ENCODE peak calls at places on chromosomes 12 and 14, in five cellular contexts. H is neuronal stem cell, B is IMR-90, D is H1, V is mesenchymal stem cell. L is an unnamed sample.

GRCh38 chr12:111443586-111443985 is 37.9 kb downstream of the SH2B3 start:
- DNase-seq in D (no peak), H (no peak), V (peak), B (peak), L (peak)

GRCh38 chr14:59225281-59225680 is 36.8 kb downstream of the DAAM1 start:
- DNase-seq in D (no peak), H (no peak), V (no peak), B (no peak), L (no peak)

GRCh38 chr14:36747411-36748184 is 85.9 kb downstream of the PAX9 start:
- DNase-seq in V (peak), D (no peak), H (no peak), B (no peak), L (no peak)

GRCh38 chr14:94237983-94238382 is 55.1 kb downstream of the SERPINA10 start:
- DNase-seq in H (no peak), B (no peak), D (no peak), V (no peak), L (no peak)

GRCh38 chr12:90253674-90254181 is 545.1 kb upstream of the ATP2B1 start:
- DNase-seq in B (peak), D (no peak), H (no peak), V (peak), L (peak)

GRCh38 chr12:4274396-4274959 is 916 bp downstream of the CCND2 start:
- DNase-seq in B (no peak), V (peak), H (no peak), D (peak), L (no peak)

GRCh38 chr12:91926810-91927209 is 218.8 kb downstream of the BTG1 start:
- DNase-seq in B (peak), H (no peak), V (peak), D (no peak), L (no peak)

GRCh38 chr14:33359288-33359881 is 420.7 kb downstream of the NPAS3 start:
- DNase-seq in D (no peak), H (no peak), B (no peak), V (peak), L (no peak)

GRCh38 chr14:21191809-21192446 is 36.1 kb upstream of the OR5AU1 start:
- DNase-seq in V (peak), D (peak), H (peak), B (no peak), L (peak)

GRCh38 chr12:11580125-11580751 is 69.2 kb upstream of the ETV6 start:
- DNase-seq in V (peak), D (no peak), B (peak), H (no peak), L (peak)

GRCh38 chr12:2198088-2198501 is 145.3 kb downstream of the CACNA1C start:
- DNase-seq in B (peak), D (peak), H (peak), V (peak), L (peak)

GRCh38 chr14:55220230-55220629 is 28.8 kb upstream of the DLGAP5 start:
- DNase-seq in V (no peak), H (no peak), B (no peak), D (no peak), L (no peak)

GRCh38 chr14:64249363-64249762 is 44.8 kb downstream of the ESR2 start:
- DNase-seq in V (no peak), D (no peak), H (no peak), B (no peak), L (no peak)

GRCh38 chr12:24943947-24944597 is 4.8 kb downstream of the BCAT1 start:
- DNase-seq in D (no peak), H (no peak), B (peak), V (peak), L (peak)

GRCh38 chr12:3901116-3901515 is 27.9 kb upstream of the PARP11 start:
- DNase-seq in V (no peak), B (no peak), D (no peak), H (no peak), L (no peak)

GRCh38 chr12:109098671-109099070 is 1.3 kb downstream of the UNG start:
- DNase-seq in B (no peak), H (no peak), V (no peak), D (no peak), L (no peak)

GRCh38 chr12:2498961-2499500 is 295.7 kb upstream of the FKBP4 start:
- DNase-seq in V (no peak), H (no peak), B (no peak), D (no peak), L (no peak)

GRCh38 chr12:79615596-79616560 is 74.9 kb downstream of the PAWR start:
- DNase-seq in H (no peak), B (no peak), D (no peak), V (no peak), L (no peak)

GRCh38 chr12:75844985-75845384 is 186.6 kb downstream of the PHLDA1 start:
- DNase-seq in H (no peak), B (no peak), D (no peak), V (no peak), L (no peak)

GRCh38 chr14:68795602-68796417 is 2.9 kb upstream of the ZFP36L1 start:
- DNase-seq in H (no peak), D (peak), B (peak), V (peak), L (peak)

GRCh38 chr14:75981426-75981825 is 369 bp downstream of the TGFB3 start:
- DNase-seq in H (peak), D (peak), V (no peak), B (no peak), L (no peak)

GRCh38 chr12:105814283-105814682 is 324.5 kb downstream of the NUAK1 start:
- DNase-seq in D (no peak), H (peak), V (no peak), B (no peak), L (no peak)

GRCh38 chr14:50364792-50365191 is 31.9 kb downstream of the CDKL1 start:
- DNase-seq in H (no peak), B (no peak), V (no peak), D (no peak), L (no peak)

GRCh38 chr12:30151831-30152230 is 368.1 kb upstream of the TMTC1 start:
- DNase-seq in D (no peak), V (no peak), H (no peak), B (no peak), L (no peak)

GRCh38 chr12:78863482-78864427 is 819 bp upstream of the SYT1 start:
- DNase-seq in V (peak), H (peak), D (peak), B (peak), L (peak)

GRCh38 chr14:80535171-80535570 is 323.9 kb upstream of the DIO2 start:
- DNase-seq in D (no peak), B (no peak), H (no peak), V (no peak), L (no peak)

GRCh38 chr14:65229431-65230286 is 127.3 kb upstream of the MAX start:
- DNase-seq in B (no peak), H (peak), V (peak), D (peak), L (no peak)

GRCh38 chr14:100749967-100750597 is 23.4 kb downstream of the DLK1 start:
- DNase-seq in B (no peak), H (no peak), V (no peak), D (no peak), L (no peak)

GRCh38 chr12:94586589-94587259 is 63.6 kb downstream of the TMCC3 start:
- DNase-seq in D (no peak), V (no peak), H (no peak), B (no peak), L (no peak)

GRCh38 chr12:104567832-104568490 is 111.2 kb downstream of the CHST11 start:
- DNase-seq in B (no peak), V (no peak), H (no peak), D (no peak), L (no peak)

GRCh38 chr14:99327458-99328250 is 55.7 kb upstream of the BCL11B start:
- DNase-seq in D (peak), B (no peak), H (no peak), V (no peak), L (peak)

GRCh38 chr12:101749657-101750056 is 10.4 kb upstream of the SYCP3 start:
- DNase-seq in D (no peak), H (no peak), V (no peak), B (no peak), L (no peak)

GRCh38 chr14:100840286-100840685 is 14.4 kb downstream of the MEG3 start:
- DNase-seq in B (no peak), D (peak), H (peak), V (no peak), L (no peak)

GRCh38 chr14:90788031-90788430 is 28.2 kb downstream of the TTC7B start:
- DNase-seq in B (no peak), H (no peak), D (no peak), V (no peak), L (no peak)

GRCh38 chr14:100623557-100623956 is 36.3 kb upstream of the BEGAIN start:
- DNase-seq in D (no peak), B (no peak), V (no peak), H (no peak), L (no peak)

GRCh38 chr12:101086490-101086889 is 123.5 kb downstream of the SLC5A8 start:
- DNase-seq in V (peak), H (no peak), B (peak), D (no peak), L (no peak)

GRCh38 chr14:33836895-33837577 is 113.8 kb downstream of the EGLN3 start:
- DNase-seq in H (no peak), B (no peak), D (no peak), V (no peak), L (no peak)

GRCh38 chr12:7787574-7788315 is 1.5 kb upstream of the NANOG start:
- DNase-seq in B (no peak), V (no peak), D (peak), H (no peak), L (no peak)
- H2BK5ac ChIP-seq in B (no peak), V (no peak), D (peak), H (no peak), L (no peak)

GRCh38 chr12:127886821-127887220 is 380.1 kb upstream of the TMEM132C start:
- DNase-seq in D (no peak), B (no peak), H (no peak), V (no peak), L (no peak)
- H4K8ac ChIP-seq in D (no peak), B (no peak), H (no peak), V (no peak), L (no peak)

DNA sequence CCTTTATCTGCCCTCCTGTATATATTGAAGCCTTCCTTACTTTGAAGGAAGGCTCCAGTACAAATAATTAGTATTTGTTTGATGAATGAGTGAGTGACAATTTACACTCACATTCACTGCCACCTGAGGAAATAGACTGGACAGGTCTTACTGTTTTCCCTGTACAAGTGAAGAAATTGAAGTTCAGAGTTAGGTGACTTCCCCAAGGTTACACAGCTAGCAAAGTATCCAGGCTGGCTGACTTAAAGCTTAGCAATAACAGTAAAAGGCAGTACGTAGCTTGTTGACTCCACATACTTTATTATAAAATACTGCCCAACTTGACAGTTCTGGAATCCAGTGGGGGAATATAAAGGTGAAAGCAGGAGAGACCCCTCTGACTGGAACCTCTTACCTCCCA is 2.6 kb upstream of the KRT18 start:
- DNase-seq in B (no peak), D (no peak), H (no peak), V (peak), L (peak)
- H2BK5ac ChIP-seq in B (no peak), D (peak), H (no peak), V (peak), L (peak)

DNA sequence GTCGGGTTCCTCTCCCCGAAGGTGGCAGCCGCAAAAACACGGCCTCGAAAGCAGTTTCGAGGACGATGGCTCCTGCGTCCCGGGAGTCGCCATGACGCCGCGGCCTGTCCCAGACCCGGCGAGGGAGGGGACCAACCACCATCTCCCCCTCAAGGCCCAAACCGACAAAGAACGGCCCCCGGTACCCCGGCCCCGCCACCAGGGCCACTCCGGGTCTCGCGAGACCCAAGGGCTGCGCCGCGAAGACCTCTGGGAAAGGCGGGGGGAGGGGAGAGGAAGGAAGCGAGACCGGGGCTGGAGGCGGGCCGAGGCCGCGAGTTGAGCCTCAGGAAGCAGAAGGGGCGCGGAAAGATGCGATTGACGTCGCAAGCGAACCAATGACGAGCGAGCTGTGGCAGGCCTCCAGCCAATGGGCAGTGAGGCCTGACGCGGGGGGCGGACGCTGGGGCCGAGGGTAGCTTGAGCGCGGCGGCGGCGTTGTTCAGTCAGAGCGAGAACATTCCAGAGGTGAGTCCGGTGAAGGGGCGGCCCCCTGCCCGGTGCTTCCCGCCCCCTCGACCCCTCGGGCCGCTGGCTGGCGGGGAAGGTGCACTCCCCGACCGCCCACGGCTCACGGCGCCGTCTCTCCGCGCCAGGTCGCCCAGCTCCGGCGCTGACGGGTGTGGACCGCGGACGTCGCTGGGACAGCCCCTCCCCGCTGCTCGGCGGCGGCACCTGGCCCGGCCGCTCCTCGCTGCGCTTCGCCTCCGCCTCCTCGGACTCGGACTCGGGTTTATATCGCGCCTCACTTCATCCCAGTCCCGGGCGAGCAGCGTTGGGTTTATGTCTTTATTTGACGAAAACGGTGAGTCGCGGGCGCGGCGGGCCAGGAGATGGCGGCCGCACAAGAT is at the start of gene EIF5:
- DNase-seq in H (peak), D (peak), B (peak), V (peak), L (peak)
- H4K8ac ChIP-seq in H (peak), D (peak), B (peak), V (peak), L (peak)

DNA sequence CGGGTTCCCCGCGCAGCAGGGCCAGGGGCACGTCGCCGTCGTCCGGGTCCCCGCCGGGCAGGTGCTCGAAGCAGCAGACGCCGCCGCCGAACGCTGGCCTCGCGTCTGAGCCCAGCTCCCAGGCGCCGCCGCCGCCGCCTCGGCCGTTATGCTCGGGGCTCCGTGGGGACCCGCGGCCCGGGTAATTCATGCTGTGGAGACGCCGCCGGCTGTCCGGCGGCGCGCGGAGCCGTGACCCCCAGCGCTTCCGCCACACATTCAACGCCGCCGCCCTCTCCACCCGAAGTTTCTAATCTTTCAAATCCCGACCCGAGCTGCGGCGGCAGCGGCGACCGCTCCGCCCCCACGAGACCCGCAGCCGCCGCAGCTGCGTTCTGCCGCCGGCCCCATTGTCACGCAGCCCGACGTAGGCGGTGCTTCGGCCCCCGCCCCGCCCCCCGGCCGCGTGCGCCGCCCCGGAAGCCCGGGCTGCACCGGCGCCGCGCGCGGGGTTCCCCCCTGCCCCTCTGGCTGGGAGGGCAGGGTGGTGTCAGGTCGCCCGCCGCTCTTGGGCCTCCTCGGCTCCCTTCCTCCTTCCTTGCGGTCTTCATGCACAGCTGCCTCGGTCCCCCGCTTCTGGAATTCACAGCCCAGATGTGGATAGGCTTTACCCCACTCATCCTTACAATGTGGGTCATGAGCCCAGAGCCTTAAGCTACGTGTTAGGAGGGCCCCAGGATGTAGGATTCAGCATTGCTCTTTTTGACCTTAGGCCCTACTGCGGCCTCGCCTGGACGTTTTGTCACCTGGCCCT is at the start of gene DDHD1:
- DNase-seq in H (peak), D (peak), V (peak), B (peak), L (peak)
- H2BK5ac ChIP-seq in H (peak), D (peak), V (no peak), B (peak), L (peak)

GRCh38 chr12:6336859-6337744 is 4.8 kb downstream of the TNFRSF1A start:
- DNase-seq in H (no peak), D (no peak), V (no peak), B (no peak), L (no peak)
- H4K8ac ChIP-seq in H (no peak), D (peak), V (peak), B (peak), L (peak)

DNA sequence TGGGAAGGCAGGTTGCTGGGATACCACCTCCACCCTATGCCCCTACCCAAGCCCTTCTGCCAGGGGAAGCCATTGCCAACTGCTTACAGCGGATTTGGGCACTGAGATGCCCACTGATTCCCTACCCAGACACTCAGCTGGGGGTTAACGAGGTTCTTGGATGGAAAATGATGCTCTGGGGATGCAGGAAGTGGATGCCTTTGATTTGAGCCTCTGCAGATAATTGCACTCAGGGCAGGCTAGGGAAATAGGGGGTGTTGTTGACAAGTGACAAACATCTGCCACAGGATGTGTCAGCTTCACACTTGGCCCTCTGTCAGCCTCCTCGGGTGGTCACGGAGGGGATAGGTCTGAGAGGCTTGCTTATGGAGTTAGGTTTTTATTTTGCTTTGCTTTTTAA is 57.4 kb downstream of the RPH3A start:
- DNase-seq in B (no peak), V (no peak), D (no peak), H (no peak), L (no peak)
- H2BK5ac ChIP-seq in B (no peak), V (no peak), D (no peak), H (no peak), L (no peak)

GRCh38 chr14:104596927-104597351 is 7.6 kb downstream of the TMEM179 start:
- DNase-seq in V (no peak), D (no peak), H (no peak), B (no peak), L (no peak)
- H4K8ac ChIP-seq in V (no peak), D (no peak), H (no peak), B (no peak), L (no peak)

L was measured in trophoblast cell.